ENCODE peak calls at places on chromosomes 4 and X, in four cellular contexts. One of them, this sample, is unnamed.

GRCh38 chr4:80112236-80112635 is 39.2 kb upstream of the ANTXR2 start:
- DNase-seq in AG04449: no peak
- DNase-seq in endothelial cell: no peak
- DNase-seq in lung: no peak
- DNase-seq in this sample: no peak

GRCh38 chr4:73308286-73308685 is 49.7 kb upstream of the ANKRD17 start:
- DNase-seq in AG04449: no peak
- DNase-seq in lung: no peak
- DNase-seq in endothelial cell: no peak
- DNase-seq in this sample: peak

GRCh38 chr4:25457053-25457715 is 80.1 kb downstream of the ANAPC4 start:
- DNase-seq in lung: no peak
- DNase-seq in endothelial cell: no peak
- DNase-seq in AG04449: no peak
- DNase-seq in this sample: no peak

GRCh38 chrX:24034485-24034884 is 7.5 kb upstream of the KLHL15 start:
- DNase-seq in lung: no peak
- DNase-seq in AG04449: no peak
- DNase-seq in endothelial cell: no peak
- DNase-seq in this sample: no peak

GRCh38 chr4:76856183-76856969 is 41.6 kb downstream of the SOWAHB start:
- DNase-seq in AG04449: peak
- DNase-seq in lung: no peak
- DNase-seq in endothelial cell: no peak
- DNase-seq in this sample: no peak

GRCh38 chrX:119374736-119375135 is 24.4 kb upstream of the SLC25A43 start:
- DNase-seq in AG04449: no peak
- DNase-seq in lung: no peak
- DNase-seq in endothelial cell: no peak
- DNase-seq in this sample: no peak

GRCh38 chr4:108702960-108703359 is 52.6 kb downstream of the OSTC start:
- DNase-seq in lung: no peak
- DNase-seq in AG04449: no peak
- DNase-seq in endothelial cell: no peak
- DNase-seq in this sample: no peak

GRCh38 chrX:153400146-153401132 is 711 bp downstream of the PNMA6E start:
- DNase-seq in lung: no peak
- DNase-seq in AG04449: no peak
- DNase-seq in endothelial cell: peak
- DNase-seq in this sample: peak

GRCh38 chr4:155339588-155339987 is 37.2 kb downstream of the MAP9 start:
- DNase-seq in lung: no peak
- DNase-seq in endothelial cell: no peak
- DNase-seq in AG04449: no peak
- DNase-seq in this sample: no peak

GRCh38 chr4:99404595-99405287 is 30.4 kb downstream of the ADH7 start:
- DNase-seq in lung: no peak
- DNase-seq in endothelial cell: no peak
- DNase-seq in AG04449: no peak
- DNase-seq in this sample: peak

GRCh38 chr4:183995489-183996049 is 90.5 kb downstream of the STOX2 start:
- DNase-seq in endothelial cell: no peak
- DNase-seq in AG04449: no peak
- DNase-seq in lung: no peak
- DNase-seq in this sample: no peak

GRCh38 chr4:52914051-52914605 is 52.0 kb downstream of the RASL11B start:
- DNase-seq in lung: no peak
- DNase-seq in endothelial cell: no peak
- DNase-seq in AG04449: no peak
- DNase-seq in this sample: no peak

GRCh38 chr4:8221476-8221875 is 22.4 kb downstream of the SH3TC1 start:
- DNase-seq in AG04449: no peak
- DNase-seq in endothelial cell: no peak
- DNase-seq in lung: no peak
- DNase-seq in this sample: no peak

GRCh38 chr4:118849867-118850812 is 14.2 kb upstream of the SEC24D start:
- DNase-seq in AG04449: no peak
- DNase-seq in endothelial cell: no peak
- DNase-seq in lung: no peak
- DNase-seq in this sample: peak

GRCh38 chr4:82561745-82562552 is at the start of gene TMEM150C:
- DNase-seq in endothelial cell: peak
- DNase-seq in lung: no peak
- DNase-seq in AG04449: no peak
- DNase-seq in this sample: no peak

GRCh38 chr4:15805583-15806517 is 27.7 kb downstream of the CD38 start:
- DNase-seq in lung: peak
- DNase-seq in AG04449: peak
- DNase-seq in endothelial cell: peak
- DNase-seq in this sample: no peak

GRCh38 chr4:61064636-61065035 is 135.5 kb upstream of the ADGRL3 start:
- DNase-seq in lung: no peak
- DNase-seq in endothelial cell: no peak
- DNase-seq in AG04449: no peak
- DNase-seq in this sample: no peak

GRCh38 chr4:111800551-111800950 is 344.7 kb upstream of the FAM241A start:
- DNase-seq in lung: no peak
- DNase-seq in AG04449: no peak
- DNase-seq in endothelial cell: no peak
- DNase-seq in this sample: no peak

GRCh38 chr4:99983289-99983943 is 33.3 kb upstream of the H2AZ1 start:
- DNase-seq in endothelial cell: no peak
- DNase-seq in lung: no peak
- DNase-seq in AG04449: no peak
- DNase-seq in this sample: no peak

GRCh38 chr4:2141022-2141761 is 82.1 kb downstream of the NAT8L start:
- DNase-seq in endothelial cell: no peak
- DNase-seq in AG04449: no peak
- DNase-seq in lung: no peak
- DNase-seq in this sample: no peak

GRCh38 chr4:1502501-1502886 is 96.3 kb upstream of the NKX1-1 start:
- DNase-seq in lung: no peak
- DNase-seq in AG04449: no peak
- DNase-seq in endothelial cell: no peak
- DNase-seq in this sample: no peak

GRCh38 chr4:107380836-107381438 is 339.1 kb downstream of the PAPSS1 start:
- DNase-seq in lung: no peak
- DNase-seq in endothelial cell: no peak
- DNase-seq in AG04449: no peak
- DNase-seq in this sample: no peak

GRCh38 chrX:114344756-114345155 is 239.1 kb upstream of the HTR2C start:
- DNase-seq in endothelial cell: no peak
- DNase-seq in AG04449: no peak
- DNase-seq in lung: no peak
- DNase-seq in this sample: peak

GRCh38 chrX:150092549-150092948 is 154.3 kb upstream of the EOLA2 start:
- DNase-seq in endothelial cell: no peak
- DNase-seq in AG04449: no peak
- DNase-seq in lung: no peak
- DNase-seq in this sample: no peak

GRCh38 chrX:123340691-123341090 is 156.6 kb downstream of the GRIA3 start:
- DNase-seq in lung: no peak
- DNase-seq in AG04449: no peak
- DNase-seq in endothelial cell: no peak
- DNase-seq in this sample: no peak

GRCh38 chr4:112473985-112474384 is 42.0 kb downstream of the NEUROG2 start:
- DNase-seq in AG04449: no peak
- DNase-seq in lung: no peak
- DNase-seq in endothelial cell: no peak
- DNase-seq in this sample: no peak

GRCh38 chr4:15906024-15906443 is 32.5 kb downstream of the FGFBP1 start:
- DNase-seq in endothelial cell: no peak
- DNase-seq in AG04449: no peak
- DNase-seq in lung: peak
- DNase-seq in this sample: no peak

GRCh38 chr4:86178216-86178615 is 181.6 kb downstream of the MAPK10 start:
- DNase-seq in lung: no peak
- DNase-seq in AG04449: no peak
- DNase-seq in endothelial cell: no peak
- DNase-seq in this sample: no peak

GRCh38 chr4:8779371-8779988 is 92.2 kb downstream of the HMX1 start:
- DNase-seq in AG04449: no peak
- DNase-seq in endothelial cell: no peak
- DNase-seq in lung: no peak
- DNase-seq in this sample: no peak

GRCh38 chrX:137194164-137194563 is 160.4 kb upstream of the GPR101 start:
- DNase-seq in AG04449: no peak
- DNase-seq in endothelial cell: peak
- DNase-seq in lung: no peak
- DNase-seq in this sample: peak

GRCh38 chrX:56600141-56600540 is 36.7 kb downstream of the UBQLN2 start:
- DNase-seq in lung: no peak
- DNase-seq in endothelial cell: no peak
- DNase-seq in AG04449: no peak
- DNase-seq in this sample: no peak

GRCh38 chrX:39427492-39428289 is 626.4 kb downstream of the MID1IP1 start:
- DNase-seq in lung: no peak
- DNase-seq in endothelial cell: no peak
- DNase-seq in AG04449: no peak
- DNase-seq in this sample: no peak

GRCh38 chr4:49221209-49221608 is 235.1 kb downstream of the CWH43 start:
- DNase-seq in endothelial cell: no peak
- DNase-seq in lung: peak
- DNase-seq in AG04449: no peak
- DNase-seq in this sample: no peak

GRCh38 chrX:26008691-26009090 is 129.5 kb upstream of the MAGEB18 start:
- DNase-seq in AG04449: no peak
- DNase-seq in endothelial cell: no peak
- DNase-seq in lung: no peak
- DNase-seq in this sample: no peak

GRCh38 chrX:24985120-24985519 is 30.6 kb downstream of the ARX start:
- DNase-seq in AG04449: no peak
- DNase-seq in endothelial cell: no peak
- DNase-seq in lung: no peak
- DNase-seq in this sample: no peak

GRCh38 chr4:42574873-42575272 is 82.0 kb downstream of the ATP8A1 start:
- DNase-seq in lung: no peak
- DNase-seq in AG04449: no peak
- DNase-seq in endothelial cell: no peak
- DNase-seq in this sample: no peak

GRCh38 chr4:42579903-42580302 is 77.0 kb downstream of the ATP8A1 start:
- DNase-seq in endothelial cell: no peak
- DNase-seq in lung: no peak
- DNase-seq in AG04449: no peak
- DNase-seq in this sample: no peak

GRCh38 chr4:42573249-42573648 is 83.7 kb downstream of the ATP8A1 start:
- DNase-seq in AG04449: no peak
- DNase-seq in endothelial cell: no peak
- DNase-seq in lung: no peak
- DNase-seq in this sample: no peak

GRCh38 chr4:42578187-42578586 is 78.7 kb downstream of the ATP8A1 start:
- DNase-seq in AG04449: no peak
- DNase-seq in endothelial cell: no peak
- DNase-seq in lung: no peak
- DNase-seq in this sample: no peak
- TF ChIP-seq CTCF in AG04449: no peak
- TF ChIP-seq CTCF in endothelial cell: no peak
- TF ChIP-seq CTCF in lung: no peak
- TF ChIP-seq CTCF in this sample: no peak

GRCh38 chr4:122218762-122219161 is 66.6 kb downstream of the BLTP1 start:
- DNase-seq in endothelial cell: peak
- DNase-seq in lung: no peak
- DNase-seq in AG04449: no peak
- DNase-seq in this sample: no peak
- TF ChIP-seq CTCF in endothelial cell: peak
- TF ChIP-seq CTCF in lung: no peak
- TF ChIP-seq CTCF in AG04449: peak
- TF ChIP-seq CTCF in this sample: no peak

DNA sequence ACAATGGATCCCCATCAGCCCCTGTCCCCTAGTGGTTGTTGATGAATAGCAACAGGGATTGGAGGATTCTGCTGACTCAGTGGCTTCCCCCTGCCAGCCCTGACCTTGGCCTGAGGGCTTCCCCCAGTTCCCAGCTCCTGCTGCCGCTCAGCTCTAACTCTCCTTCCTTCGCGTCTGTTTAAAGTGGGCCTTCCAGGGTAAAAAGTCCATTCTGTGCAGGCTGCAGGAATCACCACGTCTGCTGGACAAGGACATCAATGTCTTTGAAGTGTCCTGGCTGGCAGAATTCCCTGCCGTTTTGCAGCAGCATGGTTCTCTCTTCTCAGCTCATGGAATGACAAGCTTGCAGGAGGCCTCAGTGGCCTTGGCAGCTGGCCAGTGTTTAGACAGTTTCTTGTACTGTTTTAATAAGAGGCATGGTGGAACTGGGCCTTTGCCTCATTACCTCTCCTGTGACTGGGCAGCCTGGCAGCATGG is 152.5 kb upstream of the STX18 start:
- DNase-seq in endothelial cell: no peak
- DNase-seq in lung: no peak
- DNase-seq in AG04449: no peak
- DNase-seq in this sample: no peak
- TF ChIP-seq CTCF in endothelial cell: peak
- TF ChIP-seq CTCF in lung: no peak
- TF ChIP-seq CTCF in AG04449: peak
- TF ChIP-seq CTCF in this sample: no peak

GRCh38 chrX:46459603-46460002 is 85.6 kb downstream of the ZNF674 start:
- DNase-seq in lung: no peak
- DNase-seq in AG04449: no peak
- DNase-seq in endothelial cell: no peak
- DNase-seq in this sample: no peak
- TF ChIP-seq CTCF in lung: no peak
- TF ChIP-seq CTCF in AG04449: no peak
- TF ChIP-seq CTCF in endothelial cell: no peak
- TF ChIP-seq CTCF in this sample: no peak

This sample was measured in GM10248.